ENCODE peak calls at places on chromosome 6, in eight cellular contexts. O is HCT116, R is endothelial cell of umbilical vein, V is GM12878, D is HepG2, N is K562, Y is A549, T is H1. S is an unnamed sample.

GRCh38 chr6:161545741-161546140 is 271.9 kb upstream of the AGPAT4 start:
- DNase-seq in O (no peak), R (no peak), T (no peak), N (no peak), Y (no peak), V (no peak), D (no peak), S (no peak)

GRCh38 chr6:147108256-147108910 is 95.8 kb upstream of the STXBP5 start:
- DNase-seq in Y (no peak), O (no peak), N (no peak), D (no peak), V (no peak), T (no peak), R (no peak), S (peak)

GRCh38 chr6:49423817-49424216 is 39.2 kb downstream of the MMUT start:
- DNase-seq in T (no peak), N (no peak), D (no peak), R (peak), V (no peak), Y (peak), O (no peak), S (peak)

GRCh38 chr6:131159578-131159977 is 24.3 kb downstream of the AKAP7 start:
- DNase-seq in V (no peak), R (no peak), T (no peak), N (no peak), O (no peak), D (no peak), Y (no peak), S (no peak)

GRCh38 chr6:167279766-167280440 is 11.2 kb upstream of the UNC93A start:
- DNase-seq in N (no peak), T (no peak), V (no peak), Y (no peak), D (no peak), R (no peak), O (no peak), S (no peak)

GRCh38 chr6:2817778-2818443 is 23.8 kb downstream of the SERPINB1 start:
- DNase-seq in V (no peak), O (no peak), D (no peak), N (no peak), Y (peak), R (peak), T (no peak), S (no peak)

GRCh38 chr6:63452117-63452516 is 120.2 kb upstream of the LOC128125822 start:
- DNase-seq in R (no peak), Y (peak), O (no peak), N (no peak), T (no peak), D (peak), V (no peak), S (peak)

GRCh38 chr6:143823463-143824006 is 19.6 kb upstream of the LTV1 start:
- DNase-seq in Y (no peak), T (no peak), R (peak), N (no peak), V (no peak), O (no peak), D (no peak), S (no peak)

GRCh38 chr6:17629824-17630510 is 29.9 kb downstream of the FAM8A1 start:
- DNase-seq in N (no peak), T (no peak), D (no peak), R (no peak), V (no peak), O (no peak), Y (no peak), S (no peak)

GRCh38 chr6:35014786-35015185 is 125.7 kb downstream of the ANKS1A start:
- DNase-seq in T (no peak), V (no peak), O (peak), D (peak), R (peak), Y (no peak), N (no peak), S (peak)

GRCh38 chr6:107114872-107115694 is at the start of gene BEND3:
- DNase-seq in V (no peak), T (no peak), Y (peak), D (no peak), O (no peak), N (peak), R (no peak), S (peak)
- TF ChIP-seq MAX in V (no peak), T (no peak), Y (no peak), D (no peak), O (no peak), N (no peak), R (no peak), S (peak)

GRCh38 chr6:31615748-31616147 is 714 bp downstream of the AIF1 start:
- DNase-seq in O (no peak), V (no peak), N (no peak), Y (no peak), R (no peak), D (no peak), T (no peak), S (peak)
- H3K4me3 ChIP-seq in O (no peak), V (peak), N (no peak), Y (no peak), R (no peak), D (no peak), T (no peak), S (peak)

DNA sequence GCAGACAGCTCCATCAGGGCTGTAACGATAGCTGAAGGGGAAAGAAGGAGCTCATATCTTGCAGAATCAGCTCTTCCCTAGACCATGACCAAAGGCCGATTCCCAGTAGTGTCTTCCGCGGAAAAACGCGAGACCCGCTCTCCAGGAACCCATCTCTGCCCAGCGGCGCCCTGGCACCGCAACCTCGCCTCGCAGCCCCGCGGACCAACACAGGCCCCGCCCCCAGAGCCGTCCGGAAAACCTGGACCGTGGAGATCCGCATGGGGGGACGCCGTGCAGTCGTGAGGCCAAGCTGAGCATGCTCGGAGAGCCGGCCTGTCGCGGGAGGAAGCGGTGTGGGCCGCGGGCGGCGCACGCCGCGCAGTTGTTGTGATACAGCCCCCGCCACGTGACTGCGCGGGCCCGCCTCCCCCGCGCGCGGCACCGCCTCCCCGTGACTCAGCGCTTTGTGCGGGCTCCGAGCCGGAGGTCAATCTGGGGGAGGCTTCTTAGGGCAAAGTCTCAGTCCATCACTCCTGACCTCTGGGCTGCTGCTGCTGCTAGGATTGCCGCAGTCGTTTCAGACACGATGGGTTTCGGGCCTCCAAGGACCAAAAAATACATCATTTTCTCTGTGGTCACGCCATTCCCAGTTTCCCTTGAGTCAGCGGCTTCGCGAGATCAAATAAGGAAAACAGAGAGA is 3.1 kb upstream of the GCLC start:
- DNase-seq in Y (peak), V (peak), T (peak), D (peak), N (peak), R (peak), O (peak), S (peak)
- TF ChIP-seq POLR2A in Y (peak), V (no peak), T (peak), D (peak), N (no peak), R (peak), O (peak), S (peak)

GRCh38 chr6:133348846-133349245 is 107.7 kb downstream of the EYA4 start:
- DNase-seq in N (no peak), Y (no peak), D (no peak), R (no peak), V (no peak), O (no peak), T (no peak), S (no peak)
- TF ChIP-seq MAX in N (no peak), Y (no peak), D (no peak), R (no peak), V (no peak), O (no peak), T (no peak), S (no peak)

DNA sequence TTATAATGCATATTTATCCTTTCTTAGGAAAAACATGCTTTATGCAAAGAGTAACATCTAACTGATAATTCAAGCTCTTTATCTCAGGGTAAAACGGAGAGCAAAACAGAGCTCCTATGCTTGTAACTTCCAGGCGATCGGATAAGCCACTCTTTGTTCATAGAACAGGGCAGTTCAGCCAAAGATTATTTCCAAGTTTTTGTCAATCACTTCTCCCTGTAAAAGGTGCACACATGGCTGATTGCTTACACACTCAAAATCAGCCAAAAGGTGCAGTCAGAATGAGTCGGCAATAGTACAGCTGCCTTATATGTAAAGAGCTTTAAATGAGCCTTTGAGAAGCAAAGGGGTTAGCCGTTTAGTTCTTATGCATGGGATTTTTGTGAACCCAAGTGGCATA is 449.6 kb upstream of the POU3F2 start:
- DNase-seq in R (no peak), N (no peak), T (no peak), O (no peak), V (no peak), Y (peak), D (no peak), S (no peak)
- H3K4me3 ChIP-seq in R (no peak), N (no peak), T (no peak), O (no peak), V (no peak), Y (no peak), D (no peak), S (no peak)

DNA sequence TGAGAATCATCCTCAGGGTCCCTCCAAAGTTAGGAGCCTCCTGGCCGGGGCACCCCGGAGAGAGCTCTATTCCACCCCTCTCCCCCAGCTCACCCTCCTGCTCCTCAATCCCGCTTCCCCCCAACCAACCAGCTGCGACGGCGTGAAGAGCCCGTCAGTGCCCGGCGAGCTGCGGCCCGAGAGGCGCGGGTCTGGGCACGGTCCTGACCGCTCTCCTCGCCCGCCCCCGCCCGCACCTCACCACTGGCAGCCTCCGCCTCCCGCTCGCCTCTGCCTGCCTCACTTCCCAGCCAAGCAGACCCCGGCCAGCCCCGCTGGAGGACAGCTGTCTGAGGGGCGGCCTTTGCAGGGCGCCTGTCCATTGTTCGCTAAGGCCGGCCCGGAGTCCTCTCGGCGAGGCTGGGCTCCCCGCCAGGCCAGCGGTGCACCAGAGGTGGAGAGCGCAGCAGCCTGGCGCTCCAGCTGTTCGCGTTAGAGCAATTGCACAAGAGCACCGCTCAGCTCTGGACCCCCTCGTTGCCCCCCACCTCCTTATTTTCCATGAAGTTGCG is 1.2 kb downstream of the SOBP start:
- DNase-seq in Y (peak), T (no peak), V (no peak), O (no peak), R (peak), D (peak), N (no peak), S (peak)
- TF ChIP-seq POLR2A in Y (no peak), T (no peak), V (no peak), O (no peak), R (no peak), D (no peak), N (no peak), S (no peak)

DNA sequence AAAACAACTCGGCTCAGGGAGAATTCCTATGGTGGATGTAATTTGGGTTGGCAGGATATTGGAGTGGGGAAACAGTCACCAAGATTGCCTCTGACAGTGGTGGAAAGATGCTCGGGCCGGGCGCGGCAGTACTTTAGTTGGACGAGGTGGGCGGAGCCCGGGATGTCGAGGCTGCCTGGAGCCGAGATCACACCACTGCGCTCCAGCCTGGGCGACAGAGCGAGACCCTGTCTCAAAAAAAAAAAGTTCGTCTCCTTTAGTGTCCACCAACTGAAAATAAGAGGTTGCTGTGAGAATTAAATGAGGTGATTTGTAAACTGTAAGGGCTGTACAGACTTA is 636 bp downstream of the NOL7 start:
- DNase-seq in T (no peak), D (no peak), V (no peak), O (no peak), N (peak), Y (no peak), R (no peak), S (peak)
- TF ChIP-seq MAX in T (no peak), D (no peak), V (no peak), O (no peak), N (no peak), Y (no peak), R (no peak), S (peak)

DNA sequence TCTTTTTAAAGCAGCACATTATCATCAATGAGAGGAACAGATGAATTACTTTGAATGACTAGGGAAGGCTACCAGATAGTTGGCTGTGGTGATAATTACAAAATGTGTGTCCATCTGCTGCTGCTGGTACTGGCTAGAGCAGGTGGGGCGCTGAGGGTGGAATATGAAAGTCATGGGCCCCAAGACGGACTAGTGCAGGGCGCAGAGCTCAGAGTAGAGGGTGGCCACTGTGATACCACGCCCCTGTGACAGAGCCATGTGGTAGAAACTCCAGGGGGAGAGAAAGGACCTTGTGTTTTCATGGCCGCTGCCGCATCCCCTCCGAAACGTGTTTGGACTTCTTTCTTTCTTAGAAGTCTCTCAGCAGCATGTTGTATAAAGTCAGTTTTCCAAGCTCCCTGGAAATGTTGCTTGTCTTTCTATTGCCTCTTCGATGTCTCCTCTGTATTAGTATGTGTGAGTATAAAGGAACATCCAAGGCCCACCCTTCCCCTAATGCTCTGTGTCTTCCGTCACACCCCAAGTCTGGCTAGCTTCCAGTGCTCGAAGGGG is 88.1 kb downstream of the PPP1R14C start:
- DNase-seq in R (no peak), V (no peak), N (no peak), T (no peak), D (no peak), O (no peak), Y (no peak), S (no peak)
- H3K4me3 ChIP-seq in R (no peak), V (no peak), N (no peak), T (no peak), D (no peak), O (no peak), Y (no peak), S (no peak)

S was measured in NB4.